ENCODE peak calls at places on chromosome 22, in eight cellular contexts. Q is DND-41, G is neuronal stem cell, C is GM23248, W is hepatocyte, D is IMR-90, J is GM23338, S is mammary epithelial cell. E is an unnamed sample.
A peak's percentile ranks its signal among the peaks of the same experiment; 100 is the strongest.

GRCh38 chr22:42408815-42409529 is 23.2 kb downstream of the NFAM1 start:
- DNase-seq in Q (no peak), G (no peak), C (no peak), W (no peak), D (no peak), J (no peak), S (no peak), E (no peak)

GRCh38 chr22:47817380-47817779 is 1054.9 kb downstream of the TBC1D22A start:
- DNase-seq in Q (no peak), G (no peak), C (no peak), W (no peak), D (no peak), J (no peak), S (no peak), E (no peak)

GRCh38 chr22:43000441-43001175 is 14.3 kb downstream of the PACSIN2 start:
- DNase-seq in Q (no peak), G (no peak), C (peak; percentile 71), W (no peak), D (peak; percentile 74), J (no peak), S (no peak), E (no peak)

GRCh38 chr22:35437038-35437437 is 37.1 kb downstream of the MCM5 start:
- DNase-seq in Q (no peak), G (no peak), C (peak; percentile 16), W (no peak), D (no peak), J (peak; percentile 83), S (no peak), E (peak; percentile 37)

GRCh38 chr22:23064381-23065068 is 5.8 kb upstream of the GNAZ start:
- DNase-seq in Q (no peak), G (no peak), C (no peak), W (no peak), D (no peak), J (no peak), S (no peak), E (no peak)

GRCh38 chr22:23383491-23384450 is 196.3 kb downstream of the IGLL1 start:
- DNase-seq in Q (no peak), G (no peak), C (peak; percentile 13), W (peak; percentile 53), D (no peak), J (peak; percentile 54), S (no peak), E (no peak)

GRCh38 chr22:31075961-31076360 is 5.2 kb upstream of the SMTN start:
- DNase-seq in Q (no peak), G (no peak), C (peak; percentile 93), W (peak; percentile 70), D (peak; percentile 41), J (no peak), S (no peak), E (no peak)

GRCh38 chr22:30628491-30628890 is 7.1 kb upstream of the SLC35E4 start:
- DNase-seq in Q (no peak), G (no peak), C (no peak), W (no peak), D (no peak), J (no peak), S (no peak), E (no peak)

GRCh38 chr22:43142881-43143562 is at the start of gene MCAT:
- DNase-seq in Q (peak; percentile 82), G (peak; percentile 65), C (peak; percentile 81), W (peak; percentile 90), D (peak; percentile 68), J (peak; percentile 84), S (peak; percentile 76), E (peak; percentile 88)

DNA sequence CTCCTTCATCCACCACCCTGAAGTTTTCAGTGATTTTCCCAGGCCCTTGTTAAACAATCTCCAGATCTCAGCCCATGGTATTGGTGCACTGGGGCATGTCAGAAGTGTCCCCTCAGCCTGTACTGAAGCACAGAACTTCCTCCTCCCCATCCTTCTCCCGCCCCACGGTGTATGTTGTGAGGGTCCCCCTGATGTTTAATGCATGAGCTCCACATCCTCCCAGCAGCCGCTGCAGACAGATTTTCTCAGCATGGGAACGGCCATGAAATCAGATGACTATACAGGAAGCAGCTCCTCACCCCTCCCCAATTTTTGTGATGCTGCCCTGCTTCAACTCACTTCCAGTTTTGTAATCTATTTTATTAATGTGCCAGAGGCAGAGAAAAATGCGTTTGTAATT is 406.0 kb downstream of the MIAT start:
- DNase-seq in Q (no peak), G (no peak), C (no peak), W (no peak), D (no peak), J (no peak), S (no peak), E (no peak)
- H2AFZ ChIP-seq in Q (no peak overlapping the region), G (peak overlapping the region; percentile 68), C (no peak overlapping the region), W (no peak overlapping the region), D (no peak overlapping the region), J (peak overlapping the region; percentile 52), S (no peak overlapping the region), E (no peak overlapping the region)

GRCh38 chr22:28894320-28894719 is 10.9 kb downstream of the ZNRF3 start:
- DNase-seq in Q (no peak), G (no peak), C (no peak), W (no peak), D (no peak), J (no peak), S (peak; percentile 85), E (no peak)
- H3K4me3 ChIP-seq in Q (no peak overlapping the region), G (no peak overlapping the region), C (no peak overlapping the region), W (no peak overlapping the region), D (no peak overlapping the region), J (no peak overlapping the region), S (no peak overlapping the region), E (no peak overlapping the region)

DNA sequence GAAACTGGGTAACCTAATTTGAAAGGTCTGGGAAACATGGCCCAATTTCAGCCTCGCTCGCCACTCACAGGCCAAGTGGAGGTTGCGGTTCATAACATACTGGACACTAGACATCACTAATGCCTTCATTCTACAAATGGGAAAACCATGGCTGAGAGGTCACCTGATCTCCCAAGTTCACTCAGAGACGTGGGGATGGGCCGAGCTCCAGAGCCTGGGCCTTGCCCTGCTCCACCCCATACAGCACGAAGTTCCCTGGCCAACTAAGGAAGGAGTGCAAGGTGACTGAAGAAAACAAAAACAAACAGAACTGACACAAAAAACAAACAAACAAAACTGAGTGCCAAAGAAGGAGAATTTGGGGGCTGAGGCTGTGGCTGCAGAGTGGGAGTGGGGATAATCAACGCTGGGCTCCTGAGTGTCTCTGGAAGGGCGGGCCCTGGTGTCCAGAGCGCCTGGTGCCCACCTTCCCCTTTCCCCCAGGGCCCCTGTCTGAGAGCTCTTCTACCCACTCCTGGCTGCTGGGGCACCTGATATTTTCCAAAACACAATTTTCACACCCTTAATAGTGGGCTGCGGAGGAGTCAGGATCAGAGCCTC is 46.5 kb upstream of the ADA2 start:
- DNase-seq in Q (no peak), G (no peak), C (no peak), W (no peak), D (no peak), J (no peak), S (no peak), E (no peak)
- H2AFZ ChIP-seq in Q (peak overlapping the region; percentile 68), G (peak overlapping the region; percentile 80), C (no peak overlapping the region), W (no peak overlapping the region), D (no peak overlapping the region), J (no peak overlapping the region), S (no peak overlapping the region), E (no peak overlapping the region)

GRCh38 chr22:48953103-48953720 is 874.5 kb downstream of the BRD1 start:
- DNase-seq in Q (no peak), G (no peak), C (no peak), W (no peak), D (no peak), J (no peak), S (no peak), E (no peak)

GRCh38 chr22:48951836-48952235 is 875.8 kb downstream of the BRD1 start:
- DNase-seq in Q (no peak), G (no peak), C (no peak), W (no peak), D (no peak), J (no peak), S (no peak), E (no peak)

GRCh38 chr22:48953830-48954229 is 873.8 kb downstream of the BRD1 start:
- DNase-seq in Q (no peak), G (no peak), C (no peak), W (no peak), D (no peak), J (no peak), S (no peak), E (no peak)

GRCh38 chr22:48950151-48950915 is 877.3 kb downstream of the BRD1 start:
- DNase-seq in Q (no peak), G (no peak), C (no peak), W (peak; percentile 3), D (no peak), J (no peak), S (no peak), E (no peak)

DNA sequence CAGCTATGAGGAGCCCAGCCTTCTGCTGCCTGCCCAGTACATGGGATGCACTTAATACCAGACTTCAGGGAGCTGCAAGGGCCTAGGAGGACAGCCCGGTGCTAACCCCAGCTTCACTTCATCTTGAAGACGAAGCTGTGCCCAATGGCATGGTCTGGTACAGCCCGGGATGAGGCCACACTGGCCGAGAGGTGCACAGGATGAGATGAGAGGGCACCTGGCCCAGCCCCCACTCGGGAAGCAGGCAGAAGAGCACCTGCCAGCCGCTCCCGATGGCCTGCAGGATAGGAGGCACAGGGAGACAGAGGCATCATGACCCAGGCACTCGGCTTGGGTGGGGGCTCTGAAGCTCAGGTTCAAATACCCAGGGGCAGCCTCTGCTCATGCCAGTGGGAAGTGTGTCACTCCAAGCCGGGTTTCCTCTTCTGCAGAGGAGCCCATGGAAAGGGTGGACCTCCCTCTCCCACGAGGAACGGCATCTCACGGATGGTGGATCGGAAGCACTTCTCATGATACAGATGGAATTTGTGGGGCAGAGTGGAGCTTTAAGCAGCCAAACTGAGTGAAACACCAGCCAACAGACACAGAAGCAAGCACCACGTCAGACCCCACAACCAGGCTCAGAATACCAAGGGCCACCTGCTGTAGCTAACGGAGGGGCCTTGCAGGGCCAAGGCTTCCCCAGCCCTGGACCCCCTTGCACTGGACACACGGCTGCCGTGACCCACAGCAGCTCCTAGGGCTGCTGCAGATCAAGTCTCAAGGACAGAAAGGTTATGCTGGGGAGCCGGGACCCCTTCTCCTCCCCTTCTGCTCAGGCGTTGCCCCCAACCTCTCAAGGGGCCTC is 875.2 kb downstream of the BRD1 start:
- DNase-seq in Q (no peak), G (no peak), C (no peak), W (no peak), D (no peak), J (no peak), S (no peak), E (no peak)
- H3K4me3 ChIP-seq in Q (no peak overlapping the region), G (no peak overlapping the region), C (no peak overlapping the region), W (no peak overlapping the region), D (no peak overlapping the region), J (no peak overlapping the region), S (no peak overlapping the region), E (no peak overlapping the region)

DNA sequence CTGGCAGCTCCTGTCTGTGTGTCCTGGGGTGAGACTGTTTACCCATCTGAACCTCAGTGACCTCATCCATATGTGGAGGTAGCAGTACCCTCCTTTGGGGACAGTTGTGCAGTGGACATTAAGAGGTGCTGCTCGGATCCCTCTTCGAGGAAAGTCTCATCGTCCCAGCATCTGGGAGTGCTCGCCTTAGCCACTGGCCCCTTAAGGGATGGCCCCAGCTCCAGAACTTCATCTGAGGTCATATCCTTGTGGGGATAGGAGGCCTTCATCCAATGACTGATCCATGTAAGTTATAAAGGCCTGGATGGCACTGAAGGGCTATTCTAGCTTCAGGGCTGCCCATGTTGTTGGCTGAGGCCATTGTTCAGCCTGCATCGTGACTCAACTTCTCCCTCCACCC is 538.1 kb downstream of the MIAT start:
- DNase-seq in Q (no peak), G (no peak), C (no peak), W (no peak), D (no peak), J (no peak), S (no peak), E (no peak)
- H2AFZ ChIP-seq in Q (no peak overlapping the region), G (no peak overlapping the region), C (no peak overlapping the region), W (no peak overlapping the region), D (no peak overlapping the region), J (no peak overlapping the region), S (no peak overlapping the region), E (no peak overlapping the region)

GRCh38 chr22:37803636-37804371 is 3.9 kb upstream of the GCAT start:
- DNase-seq in Q (no peak), G (no peak), C (no peak), W (no peak), D (no peak), J (peak; percentile 59), S (no peak), E (no peak)
- H3K4me3 ChIP-seq in Q (peak overlapping the region; percentile 30), G (peak overlapping the region; percentile 82), C (no peak overlapping the region), W (no peak overlapping the region), D (no peak overlapping the region), J (peak overlapping the region; percentile 86), S (no peak overlapping the region), E (no peak overlapping the region)

E was measured in OCI-LY7.